ENCODE peak calls at places on chromosomes 12 and 14, in four cellular contexts. A, D, J and P are unnamed samples.
A peak's percentile ranks its signal among the peaks of the same experiment; 100 is the strongest.

GRCh38 chr12:8045952-8046944 is 13.7 kb downstream of the FOXJ2 start:
- DNase-seq in A (peak; percentile 89), D (peak; percentile 64), J (peak; percentile 68), P (peak; percentile 72)

GRCh38 chr12:95102916-95103671 is 29.7 kb upstream of the NR2C1 start:
- DNase-seq in A (peak; percentile 34), D (peak; percentile 98), J (no peak), P (no peak)

GRCh38 chr14:77105554-77105953 is 7.5 kb downstream of the CIPC start:
- DNase-seq in A (no peak), D (no peak), J (no peak), P (no peak)

GRCh38 chr14:34667007-34667406 is 37.1 kb upstream of the SNX6 start:
- DNase-seq in A (no peak), D (no peak), J (no peak), P (no peak)

GRCh38 chr14:39265741-39266588 is 32.2 kb downstream of the MIA2 start:
- DNase-seq in A (peak; percentile 56), D (peak; percentile 82), J (no peak), P (no peak)

GRCh38 chr12:125161712-125162023 is 96.4 kb downstream of the AACS start:
- DNase-seq in A (no peak), D (no peak), J (no peak), P (no peak)

GRCh38 chr12:128947199-128947598 is 93.9 kb downstream of the GLT1D1 start:
- DNase-seq in A (no peak), D (no peak), J (no peak), P (no peak)

GRCh38 chr12:56778756-56779155 is 15.6 kb downstream of the HSD17B6 start:
- DNase-seq in A (no peak), D (no peak), J (no peak), P (no peak)

GRCh38 chr12:78929075-78929418 is 64.5 kb downstream of the SYT1 start:
- DNase-seq in A (no peak), D (no peak), J (no peak), P (no peak)

GRCh38 chr12:119204137-119204536 is 25.4 kb downstream of the HSPB8 start:
- DNase-seq in A (no peak), D (no peak), J (no peak), P (no peak)

GRCh38 chr14:93975791-93976476 is 436 bp downstream of the ASB2 start:
- DNase-seq in A (no peak), D (no peak), J (no peak), P (no peak)

GRCh38 chr14:35394326-35394725 is 10.2 kb downstream of the NFKBIA start:
- DNase-seq in A (no peak), D (no peak), J (no peak), P (no peak)

GRCh38 chr14:73757876-73758391 is 43.8 kb upstream of the PNMA1 start:
- DNase-seq in A (no peak), D (no peak), J (no peak), P (no peak)

GRCh38 chr12:68012712-68013111 is 23.5 kb downstream of the IFNG-AS1 start:
- DNase-seq in A (no peak), D (no peak), J (no peak), P (no peak)

GRCh38 chr12:56271031-56271430 is 4.3 kb downstream of the COQ10A start:
- DNase-seq in A (peak; percentile 49), D (peak; percentile 27), J (no peak), P (no peak)

GRCh38 chr12:112898380-112898779 is 8.4 kb upstream of the OAS1 start:
- DNase-seq in A (no peak), D (no peak), J (no peak), P (no peak)

GRCh38 chr12:9101018-9101687 is 14.6 kb downstream of the A2M start:
- DNase-seq in A (no peak), D (no peak), J (no peak), P (no peak)

GRCh38 chr14:105527381-105528196 is 1.2 kb downstream of the TMEM121 start:
- DNase-seq in A (no peak), D (no peak), J (no peak), P (no peak)

GRCh38 chr14:92382677-92383076 is 59.7 kb downstream of the SLC24A4 start:
- DNase-seq in A (peak; percentile 11), D (peak; percentile 3), J (no peak), P (no peak)

GRCh38 chr14:52013984-52014600 is 24.7 kb downstream of the RTRAF start:
- DNase-seq in A (no peak), D (no peak), J (no peak), P (no peak)

GRCh38 chr14:64828096-64828495 is 51.6 kb downstream of the SPTB start:
- DNase-seq in A (no peak), D (no peak), J (no peak), P (no peak)

GRCh38 chr12:107679346-107679745 is 6.3 kb upstream of the PWP1 start:
- DNase-seq in A (no peak), D (no peak), J (no peak), P (no peak)

GRCh38 chr12:5344131-5344530 is 87.8 kb upstream of the NTF3 start:
- DNase-seq in A (no peak), D (no peak), J (no peak), P (no peak)

GRCh38 chr14:68124885-68125731 is 305.5 kb downstream of the RAD51B start:
- DNase-seq in A (peak; percentile 66), D (peak; percentile 98), J (no peak), P (no peak)

GRCh38 chr14:32710351-32711102 is 228.2 kb upstream of the NPAS3 start:
- DNase-seq in A (peak; percentile 58), D (no peak), J (no peak), P (no peak)

GRCh38 chr12:123808167-123808566 is 46.1 kb downstream of the DNAH10 start:
- DNase-seq in A (peak; percentile 13), D (no peak), J (no peak), P (no peak)

GRCh38 chr14:21072102-21072501 is 2.0 kb downstream of the ARHGEF40 start:
- DNase-seq in A (peak; percentile 83), D (no peak), J (no peak), P (no peak)

GRCh38 chr14:91140672-91141071 is 26.8 kb downstream of the DGLUCY start:
- DNase-seq in A (peak; percentile 44), D (peak; percentile 57), J (no peak), P (no peak)

GRCh38 chr12:116551952-116552749 is 7.0 kb upstream of the MAP1LC3B2 start:
- DNase-seq in A (peak; percentile 75), D (peak; percentile 57), J (no peak), P (no peak)

GRCh38 chr12:54375258-54375579 is 9.3 kb downstream of the ZNF385A start:
- DNase-seq in A (no peak), D (no peak), J (no peak), P (no peak)

GRCh38 chr12:95470300-95470699 is 3.7 kb upstream of the METAP2 start:
- DNase-seq in A (no peak), D (no peak), J (no peak), P (no peak)

GRCh38 chr14:26872930-26873470 is 275.2 kb upstream of the NOVA1 start:
- DNase-seq in A (no peak), D (no peak), J (no peak), P (no peak)

GRCh38 chr12:84507914-84508313 is 404.7 kb downstream of the SLC6A15 start:
- DNase-seq in A (peak; percentile 7), D (no peak), J (no peak), P (no peak)

GRCh38 chr14:58327019-58327418 is 28.7 kb downstream of the ARID4A start:
- DNase-seq in A (no peak), D (no peak), J (no peak), P (no peak)